ENCODE peak calls at places on chromosomes 4 and X, in seven cellular contexts. C is tibial artery; W is tibial nerve; U is naive thymus-derived CD4-positive, alpha-beta T cell; V is CD8-positive, alpha-beta memory T cell; M is hepatocyte; A is transverse colon. Q is an unnamed sample. For H3K9me3, the result is how much of the 10 kb centered on the place peaks cover.

GRCh38 chr4:40348000-40348399 is 12.9 kb downstream of the CHRNA9 start:
- DNase-seq in W (no peak), M (no peak), A (no peak), U (no peak), V (no peak), C (no peak), Q (no peak)

GRCh38 chr4:113141901-113142346 is 92.5 kb downstream of the ANK2 start:
- DNase-seq in V (no peak), W (no peak), M (peak), C (no peak), U (no peak), A (no peak), Q (no peak)

GRCh38 chr4:168831585-168831918 is 178.5 kb downstream of the CBR4 start:
- DNase-seq in A (no peak), C (no peak), W (no peak), U (no peak), M (no peak), V (no peak), Q (no peak)

GRCh38 chrX:110108381-110108796 is 105.5 kb downstream of the TMEM164 start:
- DNase-seq in W (peak), U (no peak), M (no peak), V (no peak), C (peak), A (no peak), Q (no peak)

GRCh38 chr4:76067652-76068286 is 6.7 kb upstream of the ART3 start:
- DNase-seq in M (peak), C (peak), U (peak), V (peak), W (peak), A (peak), Q (peak)

GRCh38 chr4:87152310-87153061 is 67.9 kb downstream of the KLHL8 start:
- DNase-seq in C (no peak), U (no peak), W (no peak), M (no peak), A (no peak), V (no peak), Q (no peak)

GRCh38 chrX:107014927-107015326 is 14.9 kb upstream of the MORC4 start:
- DNase-seq in M (no peak), U (no peak), V (no peak), A (no peak), W (no peak), C (no peak), Q (no peak)

GRCh38 chr4:112185740-112186670 is 40.8 kb downstream of the FAM241A start:
- DNase-seq in M (peak), V (no peak), C (no peak), U (no peak), W (no peak), A (no peak), Q (no peak)

GRCh38 chr4:163620738-163621137 is 126.2 kb downstream of the TMA16 start:
- DNase-seq in A (no peak), W (no peak), C (no peak), V (no peak), M (no peak), U (no peak), Q (no peak)

GRCh38 chr4:2290488-2290887 is 28.6 kb upstream of the MXD4 start:
- DNase-seq in U (no peak), M (peak), V (no peak), A (no peak), W (no peak), C (no peak), Q (no peak)

GRCh38 chr4:6716958-6717655 is 1.1 kb downstream of the BLOC1S4 start:
- DNase-seq in V (no peak), C (no peak), U (no peak), W (no peak), M (no peak), A (no peak), Q (no peak)

GRCh38 chrX:63441717-63442116 is 90.6 kb upstream of the SPIN4 start:
- DNase-seq in U (no peak), M (no peak), W (no peak), A (peak), C (no peak), V (no peak), Q (no peak)

GRCh38 chr4:30719363-30720020 is 677 bp upstream of the PCDH7 start:
- DNase-seq in U (no peak), V (no peak), M (peak), W (no peak), C (peak), A (peak), Q (no peak)

GRCh38 chrX:133475953-133476352 is 60.7 kb upstream of the GPC4 start:
- DNase-seq in C (no peak), A (no peak), M (no peak), V (no peak), U (no peak), W (no peak), Q (no peak)

GRCh38 chr4:182975806-182976205 is 58.6 kb upstream of the DCTD start:
- DNase-seq in A (no peak), V (no peak), C (no peak), W (no peak), U (no peak), M (no peak), Q (no peak)

GRCh38 chrX:78456909-78457308 is 129.5 kb upstream of the CYSLTR1 start:
- DNase-seq in C (no peak), U (no peak), W (no peak), A (no peak), M (no peak), V (no peak), Q (no peak)

GRCh38 chr4:20348411-20348810 is 96.7 kb downstream of the SLIT2 start:
- DNase-seq in U (no peak), M (no peak), C (no peak), V (no peak), A (no peak), W (no peak), Q (no peak)

GRCh38 chrX:101430457-101431078 is 22.5 kb downstream of the HNRNPH2 start:
- DNase-seq in V (no peak), A (no peak), U (no peak), C (no peak), W (no peak), M (no peak), Q (no peak)

GRCh38 chrX:101287402-101287801 is 3.7 kb downstream of the TAF7L start:
- DNase-seq in U (peak), W (peak), A (no peak), V (peak), C (no peak), M (peak), Q (no peak)

GRCh38 chrX:49079489-49080428 is at the start of gene WDR45:
- DNase-seq in U (peak), M (peak), V (peak), W (peak), C (peak), A (peak), Q (no peak)

GRCh38 chr4:184201179-184201578 is 16.5 kb downstream of the ENPP6 start:
- DNase-seq in C (no peak), U (no peak), W (no peak), A (no peak), M (no peak), V (no peak), Q (no peak)

GRCh38 chrX:70479970-70480659 is 35.5 kb downstream of the DLG3 start:
- DNase-seq in M (peak), U (no peak), W (no peak), A (peak), V (no peak), C (no peak), Q (no peak)

GRCh38 chrX:19947612-19948011 is 43.2 kb downstream of the BCLAF3 start:
- DNase-seq in V (no peak), C (no peak), A (no peak), M (no peak), W (no peak), U (no peak), Q (no peak)

GRCh38 chr4:40908297-40908696 is 158.5 kb downstream of the NSUN7 start:
- DNase-seq in A (peak), V (no peak), M (peak), C (no peak), U (no peak), W (no peak), Q (no peak)

GRCh38 chrX:39848243-39848642 is 249.5 kb downstream of the BCOR start:
- DNase-seq in U (no peak), A (no peak), M (no peak), W (peak), V (no peak), C (no peak), Q (no peak)

GRCh38 chr4:16227462-16227868 is 1.2 kb upstream of the TAPT1 start:
- DNase-seq in W (peak), V (peak), U (peak), C (peak), M (peak), A (peak), Q (no peak)

GRCh38 chr4:170875868-170876267 is 786.1 kb upstream of the AADAT start:
- DNase-seq in W (no peak), C (no peak), M (peak), U (no peak), V (no peak), A (no peak), Q (no peak)

GRCh38 chr4:106869551-106869950 is 166.6 kb downstream of the DKK2 start:
- DNase-seq in C (no peak), V (no peak), M (no peak), W (no peak), A (no peak), U (no peak), Q (no peak)

GRCh38 chr4:94372579-94372978 is 29.9 kb upstream of the HPGDS start:
- DNase-seq in A (no peak), M (no peak), V (no peak), W (no peak), U (no peak), C (no peak), Q (no peak)

GRCh38 chr4:113635739-113636437 is 125.7 kb downstream of the CAMK2D start:
- DNase-seq in A (no peak), V (no peak), U (no peak), C (no peak), M (no peak), W (no peak), Q (no peak)

GRCh38 chr4:45662996-45663395 is 460.9 kb downstream of the GABRG1 start:
- DNase-seq in U (no peak), W (no peak), C (no peak), A (peak), V (no peak), M (peak), Q (no peak)

GRCh38 chrX:18406531-18407266 is 18.7 kb upstream of the CDKL5 start:
- DNase-seq in U (no peak), W (no peak), V (no peak), C (no peak), A (no peak), M (no peak), Q (no peak)

GRCh38 chr4:72896515-72896914 is 173.0 kb downstream of the COX18 start:
- DNase-seq in W (peak), A (no peak), V (no peak), C (no peak), U (no peak), M (peak), Q (peak)

GRCh38 chr4:25449270-25449669 is 72.2 kb downstream of the ANAPC4 start:
- DNase-seq in M (no peak), W (no peak), C (no peak), A (no peak), V (no peak), U (no peak), Q (no peak)

GRCh38 chr4:14644568-14645282 is 357.6 kb upstream of the CPEB2 start:
- DNase-seq in A (no peak), V (no peak), W (no peak), M (no peak), U (no peak), C (no peak), Q (no peak)
- H3K9me3 ChIP-seq in A (under half), V (under half), W (under half), M (under half), U (under half), C (under half), Q (under half)

GRCh38 chr4:88350786-88351185 is 27.9 kb upstream of the HERC6 start:
- DNase-seq in C (no peak), W (no peak), A (no peak), V (no peak), U (no peak), M (no peak), Q (no peak)
- H3K9me3 ChIP-seq in C (under half), W (under half), A (under half), V (under half), U (under half), M (under half), Q (under half)

GRCh38 chrX:151938172-151938571 is 25.5 kb downstream of the MAGEA4 start:
- DNase-seq in V (no peak), A (no peak), C (no peak), U (no peak), M (no peak), W (no peak), Q (no peak)
- H3K9me3 ChIP-seq in V (under half), A (under half), C (under half), U (under half), M (under half), W (under half), Q (under half)

GRCh38 chr4:11698033-11698432 is 269.3 kb upstream of the HS3ST1 start:
- DNase-seq in V (no peak), C (no peak), M (no peak), A (no peak), U (no peak), W (no peak), Q (no peak)
- H3K9me3 ChIP-seq in V (under half), C (under half), M (under half), A (under half), U (under half), W (under half), Q (under half)

DNA sequence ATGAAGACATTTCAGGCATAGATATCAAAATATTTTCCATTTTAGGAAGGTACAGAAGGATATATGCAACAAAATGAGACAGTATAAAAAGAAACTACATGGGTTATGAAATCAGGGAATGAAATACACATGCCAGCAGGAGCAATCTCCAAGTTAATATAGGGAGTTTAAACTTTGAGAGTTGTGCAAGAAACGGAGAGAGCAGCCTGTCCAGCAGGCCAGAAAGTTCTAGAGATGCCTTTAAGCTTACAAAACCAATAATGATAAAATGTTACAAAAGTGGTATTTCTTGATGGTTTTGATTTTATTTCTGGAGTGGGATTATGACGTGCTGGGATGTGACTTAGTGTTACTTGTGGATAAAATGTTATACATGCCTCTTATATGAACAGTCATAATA is 2047.9 kb downstream of the ARAP2 start:
- DNase-seq in C (no peak), W (no peak), U (no peak), A (no peak), M (no peak), V (no peak), Q (no peak)
- H3K9me3 ChIP-seq in C (under half), W (under half), U (under half), A (under half), M (under half), V (under half), Q (under half)

DNA sequence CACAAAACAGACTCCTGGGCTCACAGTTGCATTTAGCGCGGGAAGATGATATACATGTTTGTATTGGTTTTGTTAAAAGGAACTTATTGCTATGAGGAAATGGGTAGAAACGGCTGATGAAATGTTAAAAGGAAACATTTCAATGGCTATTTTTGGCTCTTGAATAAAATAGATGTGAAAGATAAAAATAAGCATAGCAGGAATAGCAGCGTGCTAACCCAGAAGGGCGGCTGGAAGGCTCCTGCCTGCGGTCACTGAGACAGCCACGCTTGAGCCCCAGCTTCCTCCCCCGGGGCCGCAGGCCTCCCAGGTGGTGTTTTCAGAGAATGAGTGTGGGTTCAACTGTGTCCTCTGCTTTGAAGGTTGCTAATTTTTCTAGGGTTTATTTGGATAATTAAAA is 35.0 kb upstream of the CLCN4 start:
- DNase-seq in A (peak), M (no peak), V (no peak), C (no peak), W (no peak), U (no peak), Q (no peak)
- H3K9me3 ChIP-seq in A (under half), M (under half), V (under half), C (under half), W (under half), U (under half), Q (under half)

DNA sequence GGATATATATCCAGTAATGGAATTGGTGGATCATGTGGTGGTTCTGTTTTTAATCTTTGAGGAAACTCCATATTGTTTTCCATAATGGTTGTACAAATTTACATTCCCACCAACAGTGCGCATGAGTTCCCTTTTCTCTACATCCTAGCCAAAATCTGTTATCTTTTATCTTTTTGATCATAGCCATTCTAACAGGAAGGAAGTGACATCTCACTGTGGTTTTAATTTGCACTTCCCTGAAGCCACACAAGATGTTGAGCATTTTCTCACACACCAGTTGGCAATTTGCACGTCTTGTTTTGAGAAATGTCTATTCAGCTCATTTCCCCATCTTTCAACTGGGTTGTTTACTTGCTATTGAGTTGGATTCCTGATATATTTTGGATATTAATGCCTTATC is 194.9 kb downstream of the CBLL2 start:
- DNase-seq in A (no peak), C (no peak), W (no peak), V (no peak), M (no peak), U (no peak), Q (no peak)
- H3K9me3 ChIP-seq in A (under half), C (under half), W (under half), V (under half), M (under half), U (under half), Q (under half)

DNA sequence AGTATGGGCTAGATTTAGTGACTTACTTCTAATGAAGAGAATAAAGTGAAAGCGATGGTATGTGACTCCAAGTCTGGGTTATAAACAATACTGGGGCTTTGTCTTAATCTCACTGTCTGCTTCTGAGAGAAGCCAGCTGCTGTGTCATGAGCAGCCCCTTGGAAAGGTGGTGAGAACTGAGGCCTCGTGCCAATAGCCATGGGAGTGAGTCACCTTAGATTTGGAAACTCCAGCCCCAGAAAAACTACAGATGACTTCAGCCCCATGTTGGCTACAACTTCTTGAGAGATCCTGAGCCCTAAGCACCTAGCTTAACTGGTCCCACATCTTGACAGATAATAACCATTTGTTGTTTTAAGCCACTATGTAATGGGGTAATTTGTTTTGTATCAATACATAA is 77.6 kb downstream of the CWH43 start:
- DNase-seq in U (no peak), W (no peak), A (no peak), M (no peak), C (no peak), V (no peak), Q (no peak)
- H3K9me3 ChIP-seq in U (under half), W (under half), A (under half), M (under half), C (under half), V (under half), Q (under half)

Q was measured in thoracic aorta.